ENCODE peak calls at places on chromosomes 3 and 15, in eight cellular contexts. One of them, this sample, is unnamed.

GRCh38 chr3:50622881-50623280 is 5.9 kb downstream of the MAPKAPK3 start:
- DNase-seq in Peyer's patch: no peak
- DNase-seq in K562: no peak
- DNase-seq in uterus: no peak
- DNase-seq in stomach: no peak
- DNase-seq in A549: no peak
- DNase-seq in prostate gland: peak
- DNase-seq in transverse colon: no peak
- DNase-seq in this sample: no peak

GRCh38 chr3:167691366-167691765 is 37.6 kb upstream of the WDR49 start:
- DNase-seq in Peyer's patch: no peak
- DNase-seq in K562: no peak
- DNase-seq in uterus: no peak
- DNase-seq in stomach: no peak
- DNase-seq in A549: no peak
- DNase-seq in prostate gland: no peak
- DNase-seq in transverse colon: no peak
- DNase-seq in this sample: no peak

GRCh38 chr15:81165565-81165964 is 31.1 kb upstream of the IL16 start:
- DNase-seq in Peyer's patch: no peak
- DNase-seq in K562: no peak
- DNase-seq in uterus: no peak
- DNase-seq in stomach: no peak
- DNase-seq in A549: no peak
- DNase-seq in prostate gland: no peak
- DNase-seq in transverse colon: no peak
- DNase-seq in this sample: no peak

GRCh38 chr3:117409701-117410459 is 700.3 kb downstream of the TUSC7 start:
- DNase-seq in Peyer's patch: no peak
- DNase-seq in K562: no peak
- DNase-seq in uterus: no peak
- DNase-seq in stomach: no peak
- DNase-seq in A549: no peak
- DNase-seq in prostate gland: no peak
- DNase-seq in transverse colon: no peak
- DNase-seq in this sample: no peak

GRCh38 chr3:78917541-78917940 is 850.3 kb downstream of the ROBO1 start:
- DNase-seq in Peyer's patch: no peak
- DNase-seq in K562: no peak
- DNase-seq in uterus: no peak
- DNase-seq in stomach: no peak
- DNase-seq in A549: no peak
- DNase-seq in prostate gland: no peak
- DNase-seq in transverse colon: no peak
- DNase-seq in this sample: no peak

GRCh38 chr3:194137314-194138097 is 1.6 kb downstream of the HES1 start:
- DNase-seq in Peyer's patch: peak
- DNase-seq in K562: peak
- DNase-seq in uterus: peak
- DNase-seq in stomach: peak
- DNase-seq in A549: peak
- DNase-seq in prostate gland: peak
- DNase-seq in transverse colon: peak
- DNase-seq in this sample: peak

GRCh38 chr3:23806322-23807160 is 786 bp downstream of the UBE2E1 start:
- DNase-seq in Peyer's patch: peak
- DNase-seq in K562: peak
- DNase-seq in uterus: peak
- DNase-seq in stomach: no peak
- DNase-seq in A549: no peak
- DNase-seq in prostate gland: no peak
- DNase-seq in transverse colon: peak
- DNase-seq in this sample: peak

GRCh38 chr3:160331127-160331937 is 67.7 kb downstream of the IFT80 start:
- DNase-seq in Peyer's patch: no peak
- DNase-seq in K562: no peak
- DNase-seq in uterus: no peak
- DNase-seq in stomach: no peak
- DNase-seq in A549: peak
- DNase-seq in prostate gland: no peak
- DNase-seq in transverse colon: no peak
- DNase-seq in this sample: no peak

GRCh38 chr3:149486726-149487125 is 12.2 kb downstream of the TM4SF4 start:
- DNase-seq in Peyer's patch: no peak
- DNase-seq in K562: no peak
- DNase-seq in uterus: no peak
- DNase-seq in stomach: no peak
- DNase-seq in A549: no peak
- DNase-seq in prostate gland: no peak
- DNase-seq in transverse colon: no peak
- DNase-seq in this sample: no peak

GRCh38 chr3:150261958-150262357 is 146.1 kb upstream of the TSC22D2 start:
- DNase-seq in Peyer's patch: no peak
- DNase-seq in K562: no peak
- DNase-seq in uterus: no peak
- DNase-seq in stomach: no peak
- DNase-seq in A549: no peak
- DNase-seq in prostate gland: no peak
- DNase-seq in transverse colon: no peak
- DNase-seq in this sample: no peak

GRCh38 chr3:110576962-110577361 is 494.7 kb upstream of the NECTIN3 start:
- DNase-seq in Peyer's patch: no peak
- DNase-seq in K562: no peak
- DNase-seq in uterus: no peak
- DNase-seq in stomach: no peak
- DNase-seq in A549: peak
- DNase-seq in prostate gland: no peak
- DNase-seq in transverse colon: no peak
- DNase-seq in this sample: no peak

GRCh38 chr3:196186661-196187573 is 24.3 kb downstream of the ZDHHC19 start:
- DNase-seq in Peyer's patch: peak
- DNase-seq in K562: no peak
- DNase-seq in uterus: no peak
- DNase-seq in stomach: no peak
- DNase-seq in A549: no peak
- DNase-seq in prostate gland: no peak
- DNase-seq in transverse colon: peak
- DNase-seq in this sample: no peak

GRCh38 chr3:143849854-143850549 is 1.7 kb upstream of the SLC9A9 start:
- DNase-seq in Peyer's patch: no peak
- DNase-seq in K562: no peak
- DNase-seq in uterus: no peak
- DNase-seq in stomach: no peak
- DNase-seq in A549: no peak
- DNase-seq in prostate gland: peak
- DNase-seq in transverse colon: no peak
- DNase-seq in this sample: no peak

GRCh38 chr15:23372284-23372683 is 17.7 kb downstream of the GOLGA8S start:
- DNase-seq in Peyer's patch: no peak
- DNase-seq in K562: peak
- DNase-seq in uterus: no peak
- DNase-seq in stomach: no peak
- DNase-seq in A549: no peak
- DNase-seq in prostate gland: no peak
- DNase-seq in transverse colon: no peak
- DNase-seq in this sample: no peak

GRCh38 chr3:166527325-166527724 is 690.1 kb upstream of the BCHE start:
- DNase-seq in Peyer's patch: no peak
- DNase-seq in K562: no peak
- DNase-seq in uterus: no peak
- DNase-seq in stomach: no peak
- DNase-seq in A549: no peak
- DNase-seq in prostate gland: no peak
- DNase-seq in transverse colon: no peak
- DNase-seq in this sample: no peak

GRCh38 chr3:175941352-175941751 is 1082.2 kb downstream of the NAALADL2 start:
- DNase-seq in Peyer's patch: no peak
- DNase-seq in K562: no peak
- DNase-seq in uterus: no peak
- DNase-seq in stomach: no peak
- DNase-seq in A549: peak
- DNase-seq in prostate gland: no peak
- DNase-seq in transverse colon: no peak
- DNase-seq in this sample: no peak

GRCh38 chr3:69058180-69058946 is 6.2 kb upstream of the TMF1 start:
- DNase-seq in Peyer's patch: no peak
- DNase-seq in K562: no peak
- DNase-seq in uterus: no peak
- DNase-seq in stomach: no peak
- DNase-seq in A549: no peak
- DNase-seq in prostate gland: no peak
- DNase-seq in transverse colon: no peak
- DNase-seq in this sample: no peak

GRCh38 chr3:127173516-127174166 is 19.3 kb upstream of the PRR23E start:
- DNase-seq in Peyer's patch: peak
- DNase-seq in K562: no peak
- DNase-seq in uterus: no peak
- DNase-seq in stomach: no peak
- DNase-seq in A549: no peak
- DNase-seq in prostate gland: no peak
- DNase-seq in transverse colon: no peak
- DNase-seq in this sample: no peak

GRCh38 chr3:111864821-111865656 is 6.0 kb downstream of the PHLDB2 start:
- DNase-seq in Peyer's patch: no peak
- DNase-seq in K562: no peak
- DNase-seq in uterus: peak
- DNase-seq in stomach: no peak
- DNase-seq in A549: peak
- DNase-seq in prostate gland: no peak
- DNase-seq in transverse colon: no peak
- DNase-seq in this sample: no peak

GRCh38 chr3:195226900-195227447 is 44.0 kb downstream of the XXYLT1 start:
- DNase-seq in Peyer's patch: peak
- DNase-seq in K562: peak
- DNase-seq in uterus: peak
- DNase-seq in stomach: peak
- DNase-seq in A549: no peak
- DNase-seq in prostate gland: no peak
- DNase-seq in transverse colon: no peak
- DNase-seq in this sample: no peak

GRCh38 chr3:120348065-120348980 is 831 bp downstream of the LRRC58 start:
- DNase-seq in Peyer's patch: peak
- DNase-seq in K562: peak
- DNase-seq in uterus: no peak
- DNase-seq in stomach: no peak
- DNase-seq in A549: no peak
- DNase-seq in prostate gland: no peak
- DNase-seq in transverse colon: no peak
- DNase-seq in this sample: no peak

GRCh38 chr3:125055165-125055912 is 458 bp downstream of the HEG1 start:
- DNase-seq in Peyer's patch: no peak
- DNase-seq in K562: peak
- DNase-seq in uterus: peak
- DNase-seq in stomach: no peak
- DNase-seq in A549: no peak
- DNase-seq in prostate gland: no peak
- DNase-seq in transverse colon: no peak
- DNase-seq in this sample: peak

GRCh38 chr15:73851679-73852078 is 21.7 kb upstream of the TBC1D21 start:
- DNase-seq in Peyer's patch: no peak
- DNase-seq in K562: peak
- DNase-seq in uterus: no peak
- DNase-seq in stomach: no peak
- DNase-seq in A549: peak
- DNase-seq in prostate gland: no peak
- DNase-seq in transverse colon: peak
- DNase-seq in this sample: peak

GRCh38 chr15:39200586-39200985 is 380.3 kb upstream of the THBS1 start:
- DNase-seq in Peyer's patch: no peak
- DNase-seq in K562: no peak
- DNase-seq in uterus: no peak
- DNase-seq in stomach: no peak
- DNase-seq in A549: no peak
- DNase-seq in prostate gland: no peak
- DNase-seq in transverse colon: no peak
- DNase-seq in this sample: no peak

GRCh38 chr15:41990691-41991090 is 18.3 kb upstream of the EHD4 start:
- DNase-seq in Peyer's patch: no peak
- DNase-seq in K562: no peak
- DNase-seq in uterus: no peak
- DNase-seq in stomach: no peak
- DNase-seq in A549: no peak
- DNase-seq in prostate gland: no peak
- DNase-seq in transverse colon: no peak
- DNase-seq in this sample: no peak

GRCh38 chr3:178480795-178481194 is 55.4 kb upstream of the KCNMB2 start:
- DNase-seq in Peyer's patch: no peak
- DNase-seq in K562: no peak
- DNase-seq in uterus: no peak
- DNase-seq in stomach: no peak
- DNase-seq in A549: no peak
- DNase-seq in prostate gland: no peak
- DNase-seq in transverse colon: no peak
- DNase-seq in this sample: no peak
- TF ChIP-seq POLR2A in Peyer's patch: no peak
- TF ChIP-seq POLR2A in K562: no peak
- TF ChIP-seq POLR2A in uterus: no peak
- TF ChIP-seq POLR2A in stomach: no peak
- TF ChIP-seq POLR2A in A549: no peak
- TF ChIP-seq POLR2A in prostate gland: no peak
- TF ChIP-seq POLR2A in transverse colon: no peak
- TF ChIP-seq POLR2A in this sample: no peak

GRCh38 chr3:51719413-51720025 is 12.7 kb downstream of the GRM2 start:
- DNase-seq in Peyer's patch: no peak
- DNase-seq in K562: peak
- DNase-seq in uterus: no peak
- DNase-seq in stomach: no peak
- DNase-seq in A549: no peak
- DNase-seq in prostate gland: no peak
- DNase-seq in transverse colon: no peak
- DNase-seq in this sample: no peak
- H3K4me3 ChIP-seq in Peyer's patch: no peak
- H3K4me3 ChIP-seq in K562: no peak
- H3K4me3 ChIP-seq in uterus: no peak
- H3K4me3 ChIP-seq in stomach: no peak
- H3K4me3 ChIP-seq in A549: no peak
- H3K4me3 ChIP-seq in prostate gland: no peak
- H3K4me3 ChIP-seq in transverse colon: no peak
- H3K4me3 ChIP-seq in this sample: no peak

DNA sequence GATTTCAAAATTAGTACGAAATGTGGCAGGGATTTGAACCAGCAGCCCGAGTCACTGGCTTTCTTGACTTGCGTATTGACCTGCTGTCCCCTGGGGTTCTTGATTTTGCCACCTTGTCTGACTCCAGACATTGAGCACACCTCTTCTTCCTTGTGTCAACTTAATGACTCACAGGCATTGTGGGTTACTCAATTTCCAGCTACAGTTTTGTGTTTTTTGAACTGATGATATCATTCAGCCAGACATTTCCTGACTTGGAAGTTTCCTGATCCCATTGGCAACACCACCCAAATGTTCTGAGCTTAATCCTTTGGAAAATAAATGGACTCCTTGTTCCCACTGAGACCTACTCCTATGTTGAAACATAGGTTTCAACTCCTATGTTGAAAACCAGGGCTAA is 64.2 kb downstream of the MOBP start:
- DNase-seq in Peyer's patch: no peak
- DNase-seq in K562: no peak
- DNase-seq in uterus: no peak
- DNase-seq in stomach: no peak
- DNase-seq in A549: peak
- DNase-seq in prostate gland: no peak
- DNase-seq in transverse colon: no peak
- DNase-seq in this sample: peak
- TF ChIP-seq POLR2A in Peyer's patch: no peak
- TF ChIP-seq POLR2A in K562: no peak
- TF ChIP-seq POLR2A in uterus: no peak
- TF ChIP-seq POLR2A in stomach: no peak
- TF ChIP-seq POLR2A in A549: no peak
- TF ChIP-seq POLR2A in prostate gland: no peak
- TF ChIP-seq POLR2A in transverse colon: no peak
- TF ChIP-seq POLR2A in this sample: no peak

GRCh38 chr15:45640610-45641009 is 5.8 kb downstream of the SQOR start:
- DNase-seq in Peyer's patch: no peak
- DNase-seq in K562: no peak
- DNase-seq in uterus: no peak
- DNase-seq in stomach: no peak
- DNase-seq in A549: peak
- DNase-seq in prostate gland: no peak
- DNase-seq in transverse colon: no peak
- DNase-seq in this sample: no peak
- H3K4me3 ChIP-seq in Peyer's patch: no peak
- H3K4me3 ChIP-seq in K562: no peak
- H3K4me3 ChIP-seq in uterus: no peak
- H3K4me3 ChIP-seq in stomach: no peak
- H3K4me3 ChIP-seq in A549: peak
- H3K4me3 ChIP-seq in prostate gland: no peak
- H3K4me3 ChIP-seq in transverse colon: peak
- H3K4me3 ChIP-seq in this sample: no peak